ENCODE peak calls at places on chromosomes 11 and 22, in six cellular contexts. L is HCT116, Z is GM12878, I is HepG2, J is H1, T is endothelial cell of umbilical vein. H is an unnamed sample.

GRCh38 chr11:65047581-65048422 is 6.8 kb downstream of the SAC3D1 start:
- DNase-seq in L (no peak), I (no peak), J (peak), Z (no peak), T (no peak), H (no peak)

GRCh38 chr22:24951942-24952836 is at the start of gene KIAA1671:
- DNase-seq in J (peak), T (peak), Z (no peak), I (peak), L (peak), H (no peak)

GRCh38 chr11:131999955-132000354 is 629.5 kb downstream of the NTM start:
- DNase-seq in J (no peak), I (no peak), T (no peak), L (no peak), Z (no peak), H (no peak)

GRCh38 chr11:68118753-68119448 is 2.3 kb downstream of the CHKA start:
- DNase-seq in J (no peak), T (peak), L (no peak), Z (peak), I (no peak), H (no peak)

GRCh38 chr11:112352907-112353306 is 92.2 kb upstream of the PLET1 start:
- DNase-seq in Z (no peak), L (no peak), I (no peak), T (no peak), J (no peak), H (no peak)

GRCh38 chr11:57413681-57414080 is 13.2 kb downstream of the SLC43A3 start:
- DNase-seq in J (no peak), Z (no peak), T (no peak), L (no peak), I (no peak), H (no peak)

GRCh38 chr11:76798202-76798581 is 15.0 kb downstream of the TSKU start:
- DNase-seq in J (peak), I (no peak), Z (no peak), T (no peak), L (no peak), H (no peak)

GRCh38 chr22:35457729-35458546 is 58.0 kb downstream of the MCM5 start:
- DNase-seq in I (no peak), T (no peak), Z (no peak), J (no peak), L (no peak), H (no peak)

GRCh38 chr11:46122955-46123354 is 1.7 kb upstream of the PHF21A start:
- DNase-seq in L (no peak), J (no peak), Z (no peak), T (peak), I (peak), H (no peak)

GRCh38 chr11:5524756-5525155 is 8.3 kb upstream of the UBQLNL start:
- DNase-seq in T (no peak), L (no peak), I (no peak), Z (no peak), J (no peak), H (no peak)

GRCh38 chr11:60790726-60791125 is 5.6 kb downstream of the MS4A10 start:
- DNase-seq in J (no peak), T (no peak), L (no peak), Z (no peak), I (no peak), H (no peak)

GRCh38 chr22:50696799-50697561 is 24.4 kb downstream of the SHANK3 start:
- DNase-seq in I (no peak), J (peak), T (no peak), L (no peak), Z (no peak), H (no peak)

GRCh38 chr11:120228794-120229384 is 11.1 kb upstream of the POU2F3 start:
- DNase-seq in I (no peak), L (no peak), Z (no peak), T (no peak), J (no peak), H (no peak)

GRCh38 chr11:27688076-27688475 is 12.2 kb downstream of the BDNF start:
- DNase-seq in Z (no peak), J (peak), L (no peak), I (peak), T (no peak), H (no peak)

GRCh38 chr11:133794205-133794604 is 51.1 kb downstream of the SPATA19 start:
- DNase-seq in I (no peak), T (no peak), Z (no peak), L (no peak), J (no peak), H (no peak)

GRCh38 chr11:34457607-34458006 is 18.9 kb downstream of the CAT start:
- DNase-seq in J (no peak), L (no peak), T (no peak), I (no peak), Z (no peak), H (no peak)

DNA sequence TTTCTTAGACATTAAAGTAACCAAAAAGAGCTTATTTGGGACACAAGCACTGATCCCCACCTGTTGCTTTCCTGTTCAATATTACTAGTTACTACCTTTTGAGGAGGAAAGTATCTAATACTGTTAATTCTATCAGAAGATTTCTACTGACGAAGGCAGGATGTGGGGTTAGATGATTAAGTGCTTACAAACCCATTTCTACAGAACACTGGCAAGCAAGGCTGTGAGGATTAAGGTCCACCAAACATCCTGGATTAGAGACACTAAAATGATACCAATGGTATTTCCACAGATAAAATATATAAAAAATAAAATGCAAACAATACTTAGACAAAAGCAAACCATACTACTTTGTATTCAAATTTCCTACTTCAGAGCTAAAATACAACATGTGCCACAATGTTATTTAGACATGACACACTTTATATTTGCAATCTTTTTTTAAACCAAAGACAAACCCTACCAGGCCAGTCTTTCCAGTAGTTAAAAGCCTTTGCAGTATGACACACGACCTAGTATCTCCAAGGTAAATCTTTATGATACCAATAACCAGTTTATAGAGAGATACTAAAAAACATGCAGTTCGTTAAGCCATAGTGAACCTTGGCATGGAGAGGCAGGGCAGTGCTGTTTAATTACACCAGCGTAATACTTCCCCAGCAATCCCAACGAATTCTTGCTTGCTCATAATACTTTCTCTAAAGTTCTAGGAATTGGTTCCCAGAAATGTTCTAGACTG is 71.2 kb upstream of the TP53AIP1 start:
- DNase-seq in I (no peak), T (no peak), J (no peak), Z (no peak), L (no peak), H (no peak)
- TF ChIP-seq POLR2AphosphoS5 in I (no peak), T (no peak), J (no peak), Z (no peak), L (no peak), H (no peak)

DNA sequence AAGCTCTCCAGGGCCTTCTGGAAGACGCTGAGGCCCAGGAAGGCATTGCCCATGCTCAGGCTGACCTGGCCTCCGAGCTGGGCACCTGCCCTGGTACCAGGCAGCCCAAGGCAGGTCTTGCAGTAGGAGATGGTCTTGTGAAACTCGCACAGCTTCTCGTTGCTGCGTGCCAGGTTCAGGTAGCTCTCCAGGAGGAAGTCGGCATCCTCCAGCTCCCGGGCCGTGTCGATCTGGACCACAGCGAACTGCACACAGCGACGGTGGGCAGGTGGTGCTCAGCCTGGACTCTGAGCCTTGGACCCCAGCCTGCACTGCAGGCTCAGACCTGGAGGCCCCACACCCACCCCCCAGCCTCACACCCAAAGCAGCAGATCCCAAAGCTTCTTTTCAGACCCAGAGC is 1.0 kb downstream of the RAPSN start:
- DNase-seq in T (no peak), Z (no peak), J (no peak), L (no peak), I (no peak), H (no peak)
- H3K9ac ChIP-seq in T (no peak), Z (no peak), J (no peak), L (no peak), I (no peak), H (no peak)

DNA sequence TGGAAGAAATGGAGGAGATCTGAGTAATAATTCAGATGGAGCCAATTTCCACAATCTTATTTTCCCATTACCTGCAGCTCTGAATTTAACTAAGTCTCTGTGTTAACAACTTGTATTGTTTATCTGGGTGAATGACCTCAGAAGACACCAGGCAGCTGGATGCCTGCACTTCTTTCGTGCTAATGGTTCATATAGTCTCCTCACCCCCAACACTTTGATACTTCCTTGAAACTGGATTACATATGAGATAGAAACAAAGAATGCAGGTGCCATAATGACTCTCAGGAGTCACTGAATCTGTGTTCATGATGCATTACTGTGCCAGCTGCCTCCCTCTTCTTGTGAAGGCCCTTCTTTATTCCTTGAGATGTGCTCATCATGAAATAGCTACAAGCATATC is 125.6 kb upstream of the VPREB1 start:
- DNase-seq in Z (no peak), J (no peak), I (no peak), L (no peak), T (no peak), H (no peak)
- TF ChIP-seq EZH2 in Z (no peak), J (no peak), I (no peak), L (no peak), T (no peak), H (no peak)

GRCh38 chr11:75558939-75559843 is 2.9 kb upstream of the SERPINH1 start:
- DNase-seq in L (no peak), Z (no peak), I (no peak), J (no peak), T (peak), H (peak)

GRCh38 chr11:75560644-75561043 is 1.4 kb upstream of the SERPINH1 start:
- DNase-seq in Z (no peak), I (no peak), J (no peak), T (no peak), L (no peak), H (no peak)

GRCh38 chr11:75554258-75555022 is 7.6 kb upstream of the SERPINH1 start:
- DNase-seq in T (peak), L (no peak), Z (no peak), J (peak), I (peak), H (no peak)

GRCh38 chr11:75555079-75555811 is 6.8 kb upstream of the SERPINH1 start:
- DNase-seq in T (no peak), L (no peak), J (no peak), Z (no peak), I (no peak), H (no peak)

GRCh38 chr11:75557649-75558494 is 4.2 kb upstream of the SERPINH1 start:
- DNase-seq in Z (no peak), L (no peak), J (no peak), T (peak), I (no peak), H (no peak)
- TF ChIP-seq POLR2AphosphoS5 in Z (no peak), L (no peak), J (no peak), T (no peak), I (no peak), H (no peak)

GRCh38 chr11:124672531-124673215 is 866 bp downstream of the SIAE start:
- DNase-seq in I (no peak), L (no peak), Z (no peak), J (no peak), T (no peak), H (no peak)

GRCh38 chr11:124676386-124676785 is 2.7 kb downstream of the SPA17 start:
- DNase-seq in T (peak), L (no peak), J (no peak), Z (no peak), I (no peak), H (no peak)

GRCh38 chr11:124673333-124674167 is at the start of the genes SIAE and SPA17:
- DNase-seq in J (peak), L (peak), T (peak), Z (peak), I (peak), H (peak)

GRCh38 chr11:124674168-124674517 is 439 bp downstream of the SPA17 start:
- DNase-seq in I (no peak), J (no peak), T (no peak), Z (no peak), L (no peak), H (no peak)

GRCh38 chr11:124674571-124674970 is 867 bp downstream of the SPA17 start:
- DNase-seq in J (no peak), T (no peak), L (no peak), Z (no peak), I (no peak), H (no peak)
- H3K9ac ChIP-seq in J (peak), T (peak), L (peak), Z (no peak), I (peak), H (no peak)

DNA sequence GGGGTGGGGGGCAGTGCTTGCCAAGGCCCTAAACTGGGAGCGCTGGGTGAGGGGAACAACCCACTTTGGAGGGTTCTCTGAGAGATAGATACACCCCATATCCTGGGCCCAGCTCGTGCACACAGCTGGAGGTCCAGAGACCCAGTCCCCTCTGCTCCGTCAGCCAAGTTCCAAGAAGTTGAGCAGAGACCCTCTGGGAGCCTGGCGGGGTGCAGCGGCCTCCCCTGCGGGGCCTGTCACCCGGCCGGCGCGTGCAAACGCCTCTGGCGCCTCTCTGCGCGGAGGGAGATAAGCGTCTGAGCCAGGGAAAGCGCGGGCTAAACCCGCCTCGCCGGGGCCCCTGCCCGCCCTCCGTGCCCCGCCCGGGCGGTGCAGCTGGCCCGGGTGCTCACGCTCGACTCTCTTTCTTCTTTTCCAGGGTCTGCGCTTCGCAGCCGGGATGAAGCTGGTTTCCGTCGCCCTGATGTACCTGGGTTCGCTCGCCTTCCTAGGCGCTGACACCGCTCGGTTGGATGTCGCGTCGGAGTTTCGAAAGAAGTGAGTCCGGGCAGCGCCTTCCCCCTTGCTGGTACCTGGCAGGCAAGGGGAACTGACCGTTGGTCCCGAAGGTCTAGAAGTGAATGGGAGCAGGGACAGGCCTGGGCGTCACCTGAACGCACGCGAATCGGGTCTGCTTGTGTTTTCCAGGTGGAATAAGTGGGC is 540 bp downstream of the ADM start:
- DNase-seq in L (no peak), Z (no peak), J (peak), I (peak), T (no peak), H (no peak)
- TF ChIP-seq EZH2 in L (no peak), Z (peak), J (no peak), I (no peak), T (no peak), H (no peak)

DNA sequence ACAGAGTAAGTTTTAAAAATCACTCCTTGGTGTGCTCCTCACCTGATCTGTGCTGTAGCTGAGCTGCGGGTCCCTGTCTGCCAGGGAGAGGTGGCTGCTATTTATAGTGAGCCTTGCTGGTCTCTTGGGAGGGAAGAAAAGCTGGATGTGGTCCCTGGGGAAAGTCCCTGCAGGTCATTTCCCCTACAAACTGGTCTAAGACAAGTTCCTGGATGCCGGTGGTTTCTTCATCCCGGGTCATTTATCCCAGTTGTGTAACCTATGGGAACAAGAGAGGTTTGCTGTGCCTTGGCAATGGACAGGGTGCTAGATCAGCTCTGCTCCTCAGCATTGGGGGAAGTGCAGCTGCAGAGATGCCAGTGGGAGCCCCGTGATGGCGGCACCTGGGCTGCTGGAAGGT is at the start of gene SAA2:
- DNase-seq in J (no peak), T (no peak), Z (no peak), L (no peak), I (no peak), H (no peak)
- TF ChIP-seq POLR2AphosphoS5 in J (no peak), T (no peak), Z (no peak), L (no peak), I (no peak), H (no peak)